ENCODE peak calls at places on chromosomes 5 and 9, in six cellular contexts. F, S, E, V, K and H are unnamed samples.

GRCh38 chr9:93918071-93918470 is 37.1 kb downstream of the BARX1 start:
- DNase-seq in S (no peak), E (no peak), V (no peak), F (no peak), K (no peak), H (no peak)

GRCh38 chr5:252546-252945 is 18.9 kb upstream of the PDCD6 start:
- DNase-seq in K (no peak), F (no peak), V (no peak), S (no peak), E (no peak), H (no peak)

GRCh38 chr5:2756211-2756746 is 4.8 kb upstream of the IRX2 start:
- DNase-seq in E (no peak), K (no peak), F (no peak), S (no peak), V (peak), H (no peak)

GRCh38 chr9:130236436-130236985 is 29.0 kb upstream of the HMCN2 start:
- DNase-seq in K (no peak), S (no peak), E (no peak), V (no peak), F (no peak), H (no peak)

GRCh38 chr9:95506438-95506691 is 10.4 kb downstream of the PTCH1 start:
- DNase-seq in K (peak), E (no peak), F (no peak), V (peak), S (no peak), H (peak)

GRCh38 chr9:107827884-107828283 is 338.3 kb upstream of the KLF4 start:
- DNase-seq in K (no peak), V (no peak), S (no peak), E (no peak), F (no peak), H (no peak)

GRCh38 chr9:121321039-121321503 is 49.0 kb downstream of the STOM start:
- DNase-seq in F (no peak), K (no peak), S (no peak), V (no peak), E (no peak), H (no peak)

GRCh38 chr5:65927497-65928340 is 1.3 kb downstream of the ERBIN start:
- DNase-seq in F (no peak), V (peak), S (no peak), E (no peak), K (no peak), H (no peak)

GRCh38 chr5:167393328-167393727 is 898.1 kb upstream of the WWC1 start:
- DNase-seq in V (no peak), E (no peak), K (no peak), S (no peak), F (no peak), H (no peak)